ENCODE peak calls at places on chromosomes 11 and 22, in nine cellular contexts. One of them, this sample, is unnamed.

GRCh38 chr11:88181776-88182175 is 6.5 kb upstream of the RAB38 start:
- DNase-seq in stimulated activated CD4-positive, alpha-beta T cell treated with anti-CD3 and anti-CD28 coated beads, Interleukin-4, amount 100 ng/mL, for 4 hours: no peak
- DNase-seq in C1 segment of cervical spinal cord: no peak
- DNase-seq in activated CD4-positive, CD25-positive, alpha-beta regulatory T cell treated with anti-CD3 and anti-CD28 coated beads, Interleukin-2, amount 50 U/mL, for 16 hours: no peak
- DNase-seq in T-helper 9 cell: no peak
- DNase-seq in stimulated activated effector memory CD8-positive, alpha-beta T cell treated with anti-CD3 and anti-CD28 coated beads, Interleukin-12 subunit alpha, Interleukin-12 subunit beta, amount 100 ng/mL, for 72 hours: no peak
- DNase-seq in tibial nerve: no peak
- DNase-seq in endothelial cell: no peak
- DNase-seq in CD4-positive, alpha-beta T cell: no peak
- DNase-seq in this sample: no peak

GRCh38 chr11:123103326-123103980 is 41.5 kb upstream of the HSPA8 start:
- DNase-seq in stimulated activated CD4-positive, alpha-beta T cell treated with anti-CD3 and anti-CD28 coated beads, Interleukin-4, amount 100 ng/mL, for 4 hours: no peak
- DNase-seq in C1 segment of cervical spinal cord: peak; percentile 27
- DNase-seq in activated CD4-positive, CD25-positive, alpha-beta regulatory T cell treated with anti-CD3 and anti-CD28 coated beads, Interleukin-2, amount 50 U/mL, for 16 hours: no peak
- DNase-seq in T-helper 9 cell: peak; percentile 2
- DNase-seq in stimulated activated effector memory CD8-positive, alpha-beta T cell treated with anti-CD3 and anti-CD28 coated beads, Interleukin-12 subunit alpha, Interleukin-12 subunit beta, amount 100 ng/mL, for 72 hours: no peak
- DNase-seq in tibial nerve: peak; percentile 23
- DNase-seq in endothelial cell: peak; percentile 46
- DNase-seq in CD4-positive, alpha-beta T cell: peak; percentile 16
- DNase-seq in this sample: peak; percentile 88

GRCh38 chr11:102800774-102801173 is 2.8 kb upstream of the MMP1 start:
- DNase-seq in stimulated activated CD4-positive, alpha-beta T cell treated with anti-CD3 and anti-CD28 coated beads, Interleukin-4, amount 100 ng/mL, for 4 hours: no peak
- DNase-seq in C1 segment of cervical spinal cord: no peak
- DNase-seq in activated CD4-positive, CD25-positive, alpha-beta regulatory T cell treated with anti-CD3 and anti-CD28 coated beads, Interleukin-2, amount 50 U/mL, for 16 hours: no peak
- DNase-seq in T-helper 9 cell: no peak
- DNase-seq in stimulated activated effector memory CD8-positive, alpha-beta T cell treated with anti-CD3 and anti-CD28 coated beads, Interleukin-12 subunit alpha, Interleukin-12 subunit beta, amount 100 ng/mL, for 72 hours: no peak
- DNase-seq in tibial nerve: no peak
- DNase-seq in endothelial cell: no peak
- DNase-seq in CD4-positive, alpha-beta T cell: no peak
- DNase-seq in this sample: peak; percentile 44

GRCh38 chr11:119181677-119182412 is 3.4 kb upstream of the NHERF4 start:
- DNase-seq in stimulated activated CD4-positive, alpha-beta T cell treated with anti-CD3 and anti-CD28 coated beads, Interleukin-4, amount 100 ng/mL, for 4 hours: no peak
- DNase-seq in C1 segment of cervical spinal cord: no peak
- DNase-seq in activated CD4-positive, CD25-positive, alpha-beta regulatory T cell treated with anti-CD3 and anti-CD28 coated beads, Interleukin-2, amount 50 U/mL, for 16 hours: no peak
- DNase-seq in T-helper 9 cell: no peak
- DNase-seq in stimulated activated effector memory CD8-positive, alpha-beta T cell treated with anti-CD3 and anti-CD28 coated beads, Interleukin-12 subunit alpha, Interleukin-12 subunit beta, amount 100 ng/mL, for 72 hours: no peak
- DNase-seq in tibial nerve: no peak
- DNase-seq in endothelial cell: no peak
- DNase-seq in CD4-positive, alpha-beta T cell: no peak
- DNase-seq in this sample: no peak

GRCh38 chr22:37186997-37187522 is 987 bp downstream of the C1QTNF6 start:
- DNase-seq in stimulated activated CD4-positive, alpha-beta T cell treated with anti-CD3 and anti-CD28 coated beads, Interleukin-4, amount 100 ng/mL, for 4 hours: no peak
- DNase-seq in C1 segment of cervical spinal cord: no peak
- DNase-seq in activated CD4-positive, CD25-positive, alpha-beta regulatory T cell treated with anti-CD3 and anti-CD28 coated beads, Interleukin-2, amount 50 U/mL, for 16 hours: no peak
- DNase-seq in T-helper 9 cell: no peak
- DNase-seq in stimulated activated effector memory CD8-positive, alpha-beta T cell treated with anti-CD3 and anti-CD28 coated beads, Interleukin-12 subunit alpha, Interleukin-12 subunit beta, amount 100 ng/mL, for 72 hours: no peak
- DNase-seq in tibial nerve: no peak
- DNase-seq in endothelial cell: no peak
- DNase-seq in CD4-positive, alpha-beta T cell: no peak
- DNase-seq in this sample: no peak

GRCh38 chr11:58628446-58628845 is 6.0 kb downstream of the CNTF start:
- DNase-seq in stimulated activated CD4-positive, alpha-beta T cell treated with anti-CD3 and anti-CD28 coated beads, Interleukin-4, amount 100 ng/mL, for 4 hours: no peak
- DNase-seq in C1 segment of cervical spinal cord: no peak
- DNase-seq in activated CD4-positive, CD25-positive, alpha-beta regulatory T cell treated with anti-CD3 and anti-CD28 coated beads, Interleukin-2, amount 50 U/mL, for 16 hours: no peak
- DNase-seq in T-helper 9 cell: no peak
- DNase-seq in stimulated activated effector memory CD8-positive, alpha-beta T cell treated with anti-CD3 and anti-CD28 coated beads, Interleukin-12 subunit alpha, Interleukin-12 subunit beta, amount 100 ng/mL, for 72 hours: no peak
- DNase-seq in tibial nerve: no peak
- DNase-seq in endothelial cell: no peak
- DNase-seq in CD4-positive, alpha-beta T cell: no peak
- DNase-seq in this sample: no peak

GRCh38 chr11:117519590-117519989 is 191.9 kb downstream of the CEP164 start:
- DNase-seq in stimulated activated CD4-positive, alpha-beta T cell treated with anti-CD3 and anti-CD28 coated beads, Interleukin-4, amount 100 ng/mL, for 4 hours: no peak
- DNase-seq in C1 segment of cervical spinal cord: no peak
- DNase-seq in activated CD4-positive, CD25-positive, alpha-beta regulatory T cell treated with anti-CD3 and anti-CD28 coated beads, Interleukin-2, amount 50 U/mL, for 16 hours: no peak
- DNase-seq in T-helper 9 cell: no peak
- DNase-seq in stimulated activated effector memory CD8-positive, alpha-beta T cell treated with anti-CD3 and anti-CD28 coated beads, Interleukin-12 subunit alpha, Interleukin-12 subunit beta, amount 100 ng/mL, for 72 hours: no peak
- DNase-seq in tibial nerve: no peak
- DNase-seq in endothelial cell: no peak
- DNase-seq in CD4-positive, alpha-beta T cell: no peak
- DNase-seq in this sample: no peak

GRCh38 chr11:132777067-132777975 is 755.0 kb downstream of the OPCML start:
- DNase-seq in stimulated activated CD4-positive, alpha-beta T cell treated with anti-CD3 and anti-CD28 coated beads, Interleukin-4, amount 100 ng/mL, for 4 hours: no peak
- DNase-seq in C1 segment of cervical spinal cord: no peak
- DNase-seq in activated CD4-positive, CD25-positive, alpha-beta regulatory T cell treated with anti-CD3 and anti-CD28 coated beads, Interleukin-2, amount 50 U/mL, for 16 hours: no peak
- DNase-seq in T-helper 9 cell: no peak
- DNase-seq in stimulated activated effector memory CD8-positive, alpha-beta T cell treated with anti-CD3 and anti-CD28 coated beads, Interleukin-12 subunit alpha, Interleukin-12 subunit beta, amount 100 ng/mL, for 72 hours: no peak
- DNase-seq in tibial nerve: no peak
- DNase-seq in endothelial cell: no peak
- DNase-seq in CD4-positive, alpha-beta T cell: no peak
- DNase-seq in this sample: no peak

GRCh38 chr22:42228480-42228879 is 42.0 kb downstream of the TCF20 start:
- DNase-seq in stimulated activated CD4-positive, alpha-beta T cell treated with anti-CD3 and anti-CD28 coated beads, Interleukin-4, amount 100 ng/mL, for 4 hours: no peak
- DNase-seq in C1 segment of cervical spinal cord: no peak
- DNase-seq in activated CD4-positive, CD25-positive, alpha-beta regulatory T cell treated with anti-CD3 and anti-CD28 coated beads, Interleukin-2, amount 50 U/mL, for 16 hours: no peak
- DNase-seq in T-helper 9 cell: no peak
- DNase-seq in stimulated activated effector memory CD8-positive, alpha-beta T cell treated with anti-CD3 and anti-CD28 coated beads, Interleukin-12 subunit alpha, Interleukin-12 subunit beta, amount 100 ng/mL, for 72 hours: no peak
- DNase-seq in tibial nerve: no peak
- DNase-seq in endothelial cell: no peak
- DNase-seq in CD4-positive, alpha-beta T cell: no peak
- DNase-seq in this sample: no peak

GRCh38 chr11:73308963-73309960 is 1.2 kb downstream of the ARHGEF17 start:
- DNase-seq in stimulated activated CD4-positive, alpha-beta T cell treated with anti-CD3 and anti-CD28 coated beads, Interleukin-4, amount 100 ng/mL, for 4 hours: no peak
- DNase-seq in C1 segment of cervical spinal cord: no peak
- DNase-seq in activated CD4-positive, CD25-positive, alpha-beta regulatory T cell treated with anti-CD3 and anti-CD28 coated beads, Interleukin-2, amount 50 U/mL, for 16 hours: no peak
- DNase-seq in T-helper 9 cell: no peak
- DNase-seq in stimulated activated effector memory CD8-positive, alpha-beta T cell treated with anti-CD3 and anti-CD28 coated beads, Interleukin-12 subunit alpha, Interleukin-12 subunit beta, amount 100 ng/mL, for 72 hours: no peak
- DNase-seq in tibial nerve: peak; percentile 89
- DNase-seq in endothelial cell: peak; percentile 81
- DNase-seq in CD4-positive, alpha-beta T cell: no peak
- DNase-seq in this sample: peak; percentile 98

GRCh38 chr22:19933328-19934241 is 8.0 kb upstream of the COMT start:
- DNase-seq in stimulated activated CD4-positive, alpha-beta T cell treated with anti-CD3 and anti-CD28 coated beads, Interleukin-4, amount 100 ng/mL, for 4 hours: no peak
- DNase-seq in C1 segment of cervical spinal cord: no peak
- DNase-seq in activated CD4-positive, CD25-positive, alpha-beta regulatory T cell treated with anti-CD3 and anti-CD28 coated beads, Interleukin-2, amount 50 U/mL, for 16 hours: no peak
- DNase-seq in T-helper 9 cell: no peak
- DNase-seq in stimulated activated effector memory CD8-positive, alpha-beta T cell treated with anti-CD3 and anti-CD28 coated beads, Interleukin-12 subunit alpha, Interleukin-12 subunit beta, amount 100 ng/mL, for 72 hours: no peak
- DNase-seq in tibial nerve: no peak
- DNase-seq in endothelial cell: no peak
- DNase-seq in CD4-positive, alpha-beta T cell: no peak
- DNase-seq in this sample: no peak

GRCh38 chr11:36095716-36096115 is 151.9 kb downstream of the LDLRAD3 start:
- DNase-seq in stimulated activated CD4-positive, alpha-beta T cell treated with anti-CD3 and anti-CD28 coated beads, Interleukin-4, amount 100 ng/mL, for 4 hours: no peak
- DNase-seq in C1 segment of cervical spinal cord: no peak
- DNase-seq in activated CD4-positive, CD25-positive, alpha-beta regulatory T cell treated with anti-CD3 and anti-CD28 coated beads, Interleukin-2, amount 50 U/mL, for 16 hours: no peak
- DNase-seq in T-helper 9 cell: no peak
- DNase-seq in stimulated activated effector memory CD8-positive, alpha-beta T cell treated with anti-CD3 and anti-CD28 coated beads, Interleukin-12 subunit alpha, Interleukin-12 subunit beta, amount 100 ng/mL, for 72 hours: no peak
- DNase-seq in tibial nerve: no peak
- DNase-seq in endothelial cell: no peak
- DNase-seq in CD4-positive, alpha-beta T cell: no peak
- DNase-seq in this sample: no peak

GRCh38 chr11:107183963-107184362 is 165.7 kb upstream of the GUCY1A2 start:
- DNase-seq in stimulated activated CD4-positive, alpha-beta T cell treated with anti-CD3 and anti-CD28 coated beads, Interleukin-4, amount 100 ng/mL, for 4 hours: no peak
- DNase-seq in C1 segment of cervical spinal cord: no peak
- DNase-seq in activated CD4-positive, CD25-positive, alpha-beta regulatory T cell treated with anti-CD3 and anti-CD28 coated beads, Interleukin-2, amount 50 U/mL, for 16 hours: no peak
- DNase-seq in T-helper 9 cell: no peak
- DNase-seq in stimulated activated effector memory CD8-positive, alpha-beta T cell treated with anti-CD3 and anti-CD28 coated beads, Interleukin-12 subunit alpha, Interleukin-12 subunit beta, amount 100 ng/mL, for 72 hours: no peak
- DNase-seq in tibial nerve: no peak
- DNase-seq in endothelial cell: no peak
- DNase-seq in CD4-positive, alpha-beta T cell: no peak
- DNase-seq in this sample: no peak

GRCh38 chr11:109027851-109028250 is 363.0 kb downstream of the DDX10 start:
- DNase-seq in stimulated activated CD4-positive, alpha-beta T cell treated with anti-CD3 and anti-CD28 coated beads, Interleukin-4, amount 100 ng/mL, for 4 hours: no peak
- DNase-seq in C1 segment of cervical spinal cord: no peak
- DNase-seq in activated CD4-positive, CD25-positive, alpha-beta regulatory T cell treated with anti-CD3 and anti-CD28 coated beads, Interleukin-2, amount 50 U/mL, for 16 hours: no peak
- DNase-seq in T-helper 9 cell: no peak
- DNase-seq in stimulated activated effector memory CD8-positive, alpha-beta T cell treated with anti-CD3 and anti-CD28 coated beads, Interleukin-12 subunit alpha, Interleukin-12 subunit beta, amount 100 ng/mL, for 72 hours: no peak
- DNase-seq in tibial nerve: no peak
- DNase-seq in endothelial cell: no peak
- DNase-seq in CD4-positive, alpha-beta T cell: no peak
- DNase-seq in this sample: no peak

GRCh38 chr11:94034207-94034606 is 13.1 kb downstream of the HEPHL1 start:
- DNase-seq in stimulated activated CD4-positive, alpha-beta T cell treated with anti-CD3 and anti-CD28 coated beads, Interleukin-4, amount 100 ng/mL, for 4 hours: no peak
- DNase-seq in C1 segment of cervical spinal cord: no peak
- DNase-seq in activated CD4-positive, CD25-positive, alpha-beta regulatory T cell treated with anti-CD3 and anti-CD28 coated beads, Interleukin-2, amount 50 U/mL, for 16 hours: no peak
- DNase-seq in T-helper 9 cell: no peak
- DNase-seq in stimulated activated effector memory CD8-positive, alpha-beta T cell treated with anti-CD3 and anti-CD28 coated beads, Interleukin-12 subunit alpha, Interleukin-12 subunit beta, amount 100 ng/mL, for 72 hours: no peak
- DNase-seq in tibial nerve: no peak
- DNase-seq in endothelial cell: no peak
- DNase-seq in CD4-positive, alpha-beta T cell: no peak
- DNase-seq in this sample: no peak

GRCh38 chr11:45233804-45234170 is 52.4 kb downstream of the SYT13 start:
- DNase-seq in stimulated activated CD4-positive, alpha-beta T cell treated with anti-CD3 and anti-CD28 coated beads, Interleukin-4, amount 100 ng/mL, for 4 hours: no peak
- DNase-seq in C1 segment of cervical spinal cord: no peak
- DNase-seq in activated CD4-positive, CD25-positive, alpha-beta regulatory T cell treated with anti-CD3 and anti-CD28 coated beads, Interleukin-2, amount 50 U/mL, for 16 hours: no peak
- DNase-seq in T-helper 9 cell: no peak
- DNase-seq in stimulated activated effector memory CD8-positive, alpha-beta T cell treated with anti-CD3 and anti-CD28 coated beads, Interleukin-12 subunit alpha, Interleukin-12 subunit beta, amount 100 ng/mL, for 72 hours: no peak
- DNase-seq in tibial nerve: no peak
- DNase-seq in endothelial cell: no peak
- DNase-seq in CD4-positive, alpha-beta T cell: no peak
- DNase-seq in this sample: no peak

GRCh38 chr22:27603823-27604190 is 197.7 kb downstream of the MN1 start:
- DNase-seq in stimulated activated CD4-positive, alpha-beta T cell treated with anti-CD3 and anti-CD28 coated beads, Interleukin-4, amount 100 ng/mL, for 4 hours: no peak
- DNase-seq in C1 segment of cervical spinal cord: no peak
- DNase-seq in activated CD4-positive, CD25-positive, alpha-beta regulatory T cell treated with anti-CD3 and anti-CD28 coated beads, Interleukin-2, amount 50 U/mL, for 16 hours: no peak
- DNase-seq in T-helper 9 cell: no peak
- DNase-seq in stimulated activated effector memory CD8-positive, alpha-beta T cell treated with anti-CD3 and anti-CD28 coated beads, Interleukin-12 subunit alpha, Interleukin-12 subunit beta, amount 100 ng/mL, for 72 hours: no peak
- DNase-seq in tibial nerve: no peak
- DNase-seq in endothelial cell: no peak
- DNase-seq in CD4-positive, alpha-beta T cell: no peak
- DNase-seq in this sample: no peak

GRCh38 chr11:96267001-96267489 is 76.0 kb downstream of the MAML2 start:
- DNase-seq in stimulated activated CD4-positive, alpha-beta T cell treated with anti-CD3 and anti-CD28 coated beads, Interleukin-4, amount 100 ng/mL, for 4 hours: no peak
- DNase-seq in C1 segment of cervical spinal cord: no peak
- DNase-seq in activated CD4-positive, CD25-positive, alpha-beta regulatory T cell treated with anti-CD3 and anti-CD28 coated beads, Interleukin-2, amount 50 U/mL, for 16 hours: no peak
- DNase-seq in T-helper 9 cell: no peak
- DNase-seq in stimulated activated effector memory CD8-positive, alpha-beta T cell treated with anti-CD3 and anti-CD28 coated beads, Interleukin-12 subunit alpha, Interleukin-12 subunit beta, amount 100 ng/mL, for 72 hours: no peak
- DNase-seq in tibial nerve: no peak
- DNase-seq in endothelial cell: no peak
- DNase-seq in CD4-positive, alpha-beta T cell: no peak
- DNase-seq in this sample: peak; percentile 60

GRCh38 chr11:64298966-64299846 is 952 bp upstream of the CATSPERZ start:
- DNase-seq in stimulated activated CD4-positive, alpha-beta T cell treated with anti-CD3 and anti-CD28 coated beads, Interleukin-4, amount 100 ng/mL, for 4 hours: no peak
- DNase-seq in C1 segment of cervical spinal cord: peak; percentile 21
- DNase-seq in activated CD4-positive, CD25-positive, alpha-beta regulatory T cell treated with anti-CD3 and anti-CD28 coated beads, Interleukin-2, amount 50 U/mL, for 16 hours: no peak
- DNase-seq in T-helper 9 cell: no peak
- DNase-seq in stimulated activated effector memory CD8-positive, alpha-beta T cell treated with anti-CD3 and anti-CD28 coated beads, Interleukin-12 subunit alpha, Interleukin-12 subunit beta, amount 100 ng/mL, for 72 hours: no peak
- DNase-seq in tibial nerve: peak; percentile 51
- DNase-seq in endothelial cell: no peak
- DNase-seq in CD4-positive, alpha-beta T cell: no peak
- DNase-seq in this sample: peak; percentile 34

GRCh38 chr22:20919718-20920117 is 2.5 kb downstream of the CRKL start:
- DNase-seq in stimulated activated CD4-positive, alpha-beta T cell treated with anti-CD3 and anti-CD28 coated beads, Interleukin-4, amount 100 ng/mL, for 4 hours: no peak
- DNase-seq in C1 segment of cervical spinal cord: no peak
- DNase-seq in activated CD4-positive, CD25-positive, alpha-beta regulatory T cell treated with anti-CD3 and anti-CD28 coated beads, Interleukin-2, amount 50 U/mL, for 16 hours: no peak
- DNase-seq in T-helper 9 cell: no peak
- DNase-seq in stimulated activated effector memory CD8-positive, alpha-beta T cell treated with anti-CD3 and anti-CD28 coated beads, Interleukin-12 subunit alpha, Interleukin-12 subunit beta, amount 100 ng/mL, for 72 hours: no peak
- DNase-seq in tibial nerve: no peak
- DNase-seq in endothelial cell: no peak
- DNase-seq in CD4-positive, alpha-beta T cell: no peak
- DNase-seq in this sample: no peak

GRCh38 chr22:41998361-41999261 is at the start of gene WBP2NL:
- DNase-seq in stimulated activated CD4-positive, alpha-beta T cell treated with anti-CD3 and anti-CD28 coated beads, Interleukin-4, amount 100 ng/mL, for 4 hours: peak; percentile 86
- DNase-seq in C1 segment of cervical spinal cord: peak; percentile 65
- DNase-seq in activated CD4-positive, CD25-positive, alpha-beta regulatory T cell treated with anti-CD3 and anti-CD28 coated beads, Interleukin-2, amount 50 U/mL, for 16 hours: peak; percentile 79
- DNase-seq in T-helper 9 cell: peak; percentile 78
- DNase-seq in stimulated activated effector memory CD8-positive, alpha-beta T cell treated with anti-CD3 and anti-CD28 coated beads, Interleukin-12 subunit alpha, Interleukin-12 subunit beta, amount 100 ng/mL, for 72 hours: peak; percentile 75
- DNase-seq in tibial nerve: peak; percentile 54
- DNase-seq in endothelial cell: no peak
- DNase-seq in CD4-positive, alpha-beta T cell: peak; percentile 79
- DNase-seq in this sample: peak; percentile 74

GRCh38 chr11:102592634-102593581 is 32.2 kb downstream of the MMP20 start:
- DNase-seq in stimulated activated CD4-positive, alpha-beta T cell treated with anti-CD3 and anti-CD28 coated beads, Interleukin-4, amount 100 ng/mL, for 4 hours: no peak
- DNase-seq in C1 segment of cervical spinal cord: no peak
- DNase-seq in activated CD4-positive, CD25-positive, alpha-beta regulatory T cell treated with anti-CD3 and anti-CD28 coated beads, Interleukin-2, amount 50 U/mL, for 16 hours: no peak
- DNase-seq in T-helper 9 cell: no peak
- DNase-seq in stimulated activated effector memory CD8-positive, alpha-beta T cell treated with anti-CD3 and anti-CD28 coated beads, Interleukin-12 subunit alpha, Interleukin-12 subunit beta, amount 100 ng/mL, for 72 hours: no peak
- DNase-seq in tibial nerve: no peak
- DNase-seq in endothelial cell: no peak
- DNase-seq in CD4-positive, alpha-beta T cell: no peak
- DNase-seq in this sample: peak; percentile 46

GRCh38 chr11:124837491-124837856 is 27.8 kb upstream of the ROBO3 start:
- DNase-seq in stimulated activated CD4-positive, alpha-beta T cell treated with anti-CD3 and anti-CD28 coated beads, Interleukin-4, amount 100 ng/mL, for 4 hours: no peak
- DNase-seq in C1 segment of cervical spinal cord: no peak
- DNase-seq in activated CD4-positive, CD25-positive, alpha-beta regulatory T cell treated with anti-CD3 and anti-CD28 coated beads, Interleukin-2, amount 50 U/mL, for 16 hours: no peak
- DNase-seq in T-helper 9 cell: no peak
- DNase-seq in stimulated activated effector memory CD8-positive, alpha-beta T cell treated with anti-CD3 and anti-CD28 coated beads, Interleukin-12 subunit alpha, Interleukin-12 subunit beta, amount 100 ng/mL, for 72 hours: no peak
- DNase-seq in tibial nerve: no peak
- DNase-seq in endothelial cell: peak; percentile 34
- DNase-seq in CD4-positive, alpha-beta T cell: no peak
- DNase-seq in this sample: peak; percentile 89

GRCh38 chr11:11370263-11371060 is 17.4 kb upstream of the CSNK2A3 start:
- DNase-seq in stimulated activated CD4-positive, alpha-beta T cell treated with anti-CD3 and anti-CD28 coated beads, Interleukin-4, amount 100 ng/mL, for 4 hours: no peak
- DNase-seq in C1 segment of cervical spinal cord: no peak
- DNase-seq in activated CD4-positive, CD25-positive, alpha-beta regulatory T cell treated with anti-CD3 and anti-CD28 coated beads, Interleukin-2, amount 50 U/mL, for 16 hours: no peak
- DNase-seq in T-helper 9 cell: no peak
- DNase-seq in stimulated activated effector memory CD8-positive, alpha-beta T cell treated with anti-CD3 and anti-CD28 coated beads, Interleukin-12 subunit alpha, Interleukin-12 subunit beta, amount 100 ng/mL, for 72 hours: no peak
- DNase-seq in tibial nerve: no peak
- DNase-seq in endothelial cell: no peak
- DNase-seq in CD4-positive, alpha-beta T cell: no peak
- DNase-seq in this sample: no peak

GRCh38 chr22:31212783-31213626 is 907 bp downstream of the LIMK2 start:
- DNase-seq in stimulated activated CD4-positive, alpha-beta T cell treated with anti-CD3 and anti-CD28 coated beads, Interleukin-4, amount 100 ng/mL, for 4 hours: no peak
- DNase-seq in C1 segment of cervical spinal cord: no peak
- DNase-seq in activated CD4-positive, CD25-positive, alpha-beta regulatory T cell treated with anti-CD3 and anti-CD28 coated beads, Interleukin-2, amount 50 U/mL, for 16 hours: no peak
- DNase-seq in T-helper 9 cell: no peak
- DNase-seq in stimulated activated effector memory CD8-positive, alpha-beta T cell treated with anti-CD3 and anti-CD28 coated beads, Interleukin-12 subunit alpha, Interleukin-12 subunit beta, amount 100 ng/mL, for 72 hours: no peak
- DNase-seq in tibial nerve: no peak
- DNase-seq in endothelial cell: no peak
- DNase-seq in CD4-positive, alpha-beta T cell: no peak
- DNase-seq in this sample: no peak

GRCh38 chr11:130478204-130478701 is 29.8 kb downstream of the ADAMTS15 start:
- DNase-seq in stimulated activated CD4-positive, alpha-beta T cell treated with anti-CD3 and anti-CD28 coated beads, Interleukin-4, amount 100 ng/mL, for 4 hours: no peak
- DNase-seq in C1 segment of cervical spinal cord: no peak
- DNase-seq in activated CD4-positive, CD25-positive, alpha-beta regulatory T cell treated with anti-CD3 and anti-CD28 coated beads, Interleukin-2, amount 50 U/mL, for 16 hours: no peak
- DNase-seq in T-helper 9 cell: no peak
- DNase-seq in stimulated activated effector memory CD8-positive, alpha-beta T cell treated with anti-CD3 and anti-CD28 coated beads, Interleukin-12 subunit alpha, Interleukin-12 subunit beta, amount 100 ng/mL, for 72 hours: no peak
- DNase-seq in tibial nerve: peak; percentile 82
- DNase-seq in endothelial cell: no peak
- DNase-seq in CD4-positive, alpha-beta T cell: no peak
- DNase-seq in this sample: peak; percentile 99

GRCh38 chr22:19719055-19719482 is 4.3 kb upstream of the GP1BB start:
- DNase-seq in stimulated activated CD4-positive, alpha-beta T cell treated with anti-CD3 and anti-CD28 coated beads, Interleukin-4, amount 100 ng/mL, for 4 hours: peak; percentile 38
- DNase-seq in C1 segment of cervical spinal cord: no peak
- DNase-seq in activated CD4-positive, CD25-positive, alpha-beta regulatory T cell treated with anti-CD3 and anti-CD28 coated beads, Interleukin-2, amount 50 U/mL, for 16 hours: no peak
- DNase-seq in T-helper 9 cell: no peak
- DNase-seq in stimulated activated effector memory CD8-positive, alpha-beta T cell treated with anti-CD3 and anti-CD28 coated beads, Interleukin-12 subunit alpha, Interleukin-12 subunit beta, amount 100 ng/mL, for 72 hours: no peak
- DNase-seq in tibial nerve: no peak
- DNase-seq in endothelial cell: no peak
- DNase-seq in CD4-positive, alpha-beta T cell: no peak
- DNase-seq in this sample: peak; percentile 45

GRCh38 chr22:45480717-45481116 is 22.0 kb upstream of the FBLN1 start:
- DNase-seq in stimulated activated CD4-positive, alpha-beta T cell treated with anti-CD3 and anti-CD28 coated beads, Interleukin-4, amount 100 ng/mL, for 4 hours: no peak
- DNase-seq in C1 segment of cervical spinal cord: no peak
- DNase-seq in activated CD4-positive, CD25-positive, alpha-beta regulatory T cell treated with anti-CD3 and anti-CD28 coated beads, Interleukin-2, amount 50 U/mL, for 16 hours: no peak
- DNase-seq in T-helper 9 cell: no peak
- DNase-seq in stimulated activated effector memory CD8-positive, alpha-beta T cell treated with anti-CD3 and anti-CD28 coated beads, Interleukin-12 subunit alpha, Interleukin-12 subunit beta, amount 100 ng/mL, for 72 hours: no peak
- DNase-seq in tibial nerve: no peak
- DNase-seq in endothelial cell: no peak
- DNase-seq in CD4-positive, alpha-beta T cell: no peak
- DNase-seq in this sample: no peak

GRCh38 chr11:43868852-43869567 is 11.6 kb upstream of the ALKBH3 start:
- DNase-seq in stimulated activated CD4-positive, alpha-beta T cell treated with anti-CD3 and anti-CD28 coated beads, Interleukin-4, amount 100 ng/mL, for 4 hours: no peak
- DNase-seq in C1 segment of cervical spinal cord: no peak
- DNase-seq in activated CD4-positive, CD25-positive, alpha-beta regulatory T cell treated with anti-CD3 and anti-CD28 coated beads, Interleukin-2, amount 50 U/mL, for 16 hours: peak; percentile 15
- DNase-seq in T-helper 9 cell: no peak
- DNase-seq in stimulated activated effector memory CD8-positive, alpha-beta T cell treated with anti-CD3 and anti-CD28 coated beads, Interleukin-12 subunit alpha, Interleukin-12 subunit beta, amount 100 ng/mL, for 72 hours: peak; percentile 39
- DNase-seq in tibial nerve: no peak
- DNase-seq in endothelial cell: no peak
- DNase-seq in CD4-positive, alpha-beta T cell: no peak
- DNase-seq in this sample: peak; percentile 51

GRCh38 chr22:31474743-31475142 is 14.9 kb downstream of the EIF4ENIF1 start:
- DNase-seq in stimulated activated CD4-positive, alpha-beta T cell treated with anti-CD3 and anti-CD28 coated beads, Interleukin-4, amount 100 ng/mL, for 4 hours: no peak
- DNase-seq in C1 segment of cervical spinal cord: no peak
- DNase-seq in activated CD4-positive, CD25-positive, alpha-beta regulatory T cell treated with anti-CD3 and anti-CD28 coated beads, Interleukin-2, amount 50 U/mL, for 16 hours: no peak
- DNase-seq in T-helper 9 cell: no peak
- DNase-seq in stimulated activated effector memory CD8-positive, alpha-beta T cell treated with anti-CD3 and anti-CD28 coated beads, Interleukin-12 subunit alpha, Interleukin-12 subunit beta, amount 100 ng/mL, for 72 hours: no peak
- DNase-seq in tibial nerve: no peak
- DNase-seq in endothelial cell: no peak
- DNase-seq in CD4-positive, alpha-beta T cell: no peak
- DNase-seq in this sample: peak; percentile 92

GRCh38 chr11:92843455-92843854 is 126.0 kb upstream of the MTNR1B start:
- DNase-seq in stimulated activated CD4-positive, alpha-beta T cell treated with anti-CD3 and anti-CD28 coated beads, Interleukin-4, amount 100 ng/mL, for 4 hours: no peak
- DNase-seq in C1 segment of cervical spinal cord: no peak
- DNase-seq in activated CD4-positive, CD25-positive, alpha-beta regulatory T cell treated with anti-CD3 and anti-CD28 coated beads, Interleukin-2, amount 50 U/mL, for 16 hours: no peak
- DNase-seq in T-helper 9 cell: no peak
- DNase-seq in stimulated activated effector memory CD8-positive, alpha-beta T cell treated with anti-CD3 and anti-CD28 coated beads, Interleukin-12 subunit alpha, Interleukin-12 subunit beta, amount 100 ng/mL, for 72 hours: no peak
- DNase-seq in tibial nerve: no peak
- DNase-seq in endothelial cell: no peak
- DNase-seq in CD4-positive, alpha-beta T cell: no peak
- DNase-seq in this sample: no peak

This sample was measured in foreskin fibroblast.